ENCODE peak calls at places on chromosomes 12 and 14, in four cellular contexts. One of them, this sample, is unnamed.
A peak's percentile ranks its signal among the peaks of the same experiment; 100 is the strongest.

GRCh38 chr12:112798019-112798760 is 6.6 kb downstream of the RPH3A start:
- DNase-seq in CD8-positive, alpha-beta T cell: no peak
- DNase-seq in tibial artery: no peak
- DNase-seq in AG10803: no peak
- DNase-seq in this sample: no peak

GRCh38 chr14:75928587-75929230 is 53.1 kb downstream of the TGFB3 start:
- DNase-seq in CD8-positive, alpha-beta T cell: no peak
- DNase-seq in tibial artery: no peak
- DNase-seq in AG10803: peak; percentile 4
- DNase-seq in this sample: peak; percentile 55

GRCh38 chr12:82691513-82691912 is 4.8 kb downstream of the TMTC2 start:
- DNase-seq in CD8-positive, alpha-beta T cell: no peak
- DNase-seq in tibial artery: no peak
- DNase-seq in AG10803: no peak
- DNase-seq in this sample: no peak

GRCh38 chr12:93025145-93026103 is 96.3 kb upstream of the EEA1 start:
- DNase-seq in CD8-positive, alpha-beta T cell: no peak
- DNase-seq in tibial artery: no peak
- DNase-seq in AG10803: peak; percentile 70
- DNase-seq in this sample: peak; percentile 73

GRCh38 chr12:75648856-75649255 is 137.4 kb upstream of the KRR1 start:
- DNase-seq in CD8-positive, alpha-beta T cell: no peak
- DNase-seq in tibial artery: no peak
- DNase-seq in AG10803: no peak
- DNase-seq in this sample: no peak

GRCh38 chr12:108912361-108912760 is 32.5 kb downstream of the DAO start:
- DNase-seq in CD8-positive, alpha-beta T cell: no peak
- DNase-seq in tibial artery: no peak
- DNase-seq in AG10803: no peak
- DNase-seq in this sample: no peak

GRCh38 chr12:53757095-53757770 is 5.5 kb upstream of the CISTR start:
- DNase-seq in CD8-positive, alpha-beta T cell: peak; percentile 75
- DNase-seq in tibial artery: peak; percentile 84
- DNase-seq in AG10803: peak; percentile 63
- DNase-seq in this sample: peak; percentile 55

GRCh38 chr12:113030875-113031525 is 25.5 kb upstream of the DTX1 start:
- DNase-seq in CD8-positive, alpha-beta T cell: no peak
- DNase-seq in tibial artery: no peak
- DNase-seq in AG10803: peak; percentile 59
- DNase-seq in this sample: peak; percentile 64

GRCh38 chr12:1811281-1811947 is 9.0 kb upstream of the LRTM2 start:
- DNase-seq in CD8-positive, alpha-beta T cell: peak; percentile 38
- DNase-seq in tibial artery: no peak
- DNase-seq in AG10803: no peak
- DNase-seq in this sample: peak; percentile 44

GRCh38 chr12:123387508-123388217 is 3.7 kb downstream of the KMT5A start:
- DNase-seq in CD8-positive, alpha-beta T cell: no peak
- DNase-seq in tibial artery: no peak
- DNase-seq in AG10803: no peak
- DNase-seq in this sample: no peak
- H3K4me3 ChIP-seq in CD8-positive, alpha-beta T cell: peak overlapping the region; percentile 42
- H3K4me3 ChIP-seq in tibial artery: peak overlapping the region; percentile 59
- H3K4me3 ChIP-seq in AG10803: peak overlapping the region; percentile 71
- H3K4me3 ChIP-seq in this sample: peak overlapping the region; percentile 71

DNA sequence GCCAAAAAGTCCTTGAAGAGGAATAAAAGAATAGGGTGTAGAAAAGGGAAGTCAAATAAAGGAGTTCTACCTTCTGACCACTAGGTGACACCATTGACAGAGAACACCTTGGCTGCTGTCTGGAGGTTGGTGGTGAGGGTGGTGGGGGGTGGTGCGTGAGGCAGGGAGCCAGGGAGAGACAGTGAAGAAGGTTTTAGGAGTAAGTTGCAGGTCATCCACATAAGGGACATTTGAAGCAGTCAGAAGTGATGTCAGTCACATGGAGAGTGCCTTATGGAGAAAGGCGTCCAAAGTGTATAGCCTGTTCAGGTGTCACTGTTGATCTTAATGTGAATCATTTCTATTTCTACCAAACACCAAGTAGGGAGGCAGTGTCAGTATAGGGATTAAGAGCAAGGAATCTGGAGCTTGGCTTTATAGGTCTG is 279.3 kb upstream of the DDHD1 start:
- DNase-seq in CD8-positive, alpha-beta T cell: no peak
- DNase-seq in tibial artery: no peak
- DNase-seq in AG10803: peak; percentile 41
- DNase-seq in this sample: peak; percentile 63
- TF ChIP-seq CTCF in CD8-positive, alpha-beta T cell: peak; percentile 15
- TF ChIP-seq CTCF in tibial artery: peak; percentile 18
- TF ChIP-seq CTCF in AG10803: peak; percentile 76
- TF ChIP-seq CTCF in this sample: peak; percentile 85

GRCh38 chr12:57224973-57225679 is 4.4 kb upstream of the SHMT2 start:
- DNase-seq in CD8-positive, alpha-beta T cell: peak; percentile 86
- DNase-seq in tibial artery: no peak
- DNase-seq in AG10803: no peak
- DNase-seq in this sample: no peak

GRCh38 chr12:57225680-57226190 is 3.8 kb upstream of the SHMT2 start:
- DNase-seq in CD8-positive, alpha-beta T cell: no peak
- DNase-seq in tibial artery: no peak
- DNase-seq in AG10803: no peak
- DNase-seq in this sample: no peak

GRCh38 chr12:57224278-57224972 is 5.1 kb upstream of the SHMT2 start:
- DNase-seq in CD8-positive, alpha-beta T cell: no peak
- DNase-seq in tibial artery: no peak
- DNase-seq in AG10803: no peak
- DNase-seq in this sample: no peak

GRCh38 chr12:57227315-57228115 is 2.0 kb upstream of the SHMT2 start:
- DNase-seq in CD8-positive, alpha-beta T cell: no peak
- DNase-seq in tibial artery: no peak
- DNase-seq in AG10803: peak; percentile 50
- DNase-seq in this sample: no peak

DNA sequence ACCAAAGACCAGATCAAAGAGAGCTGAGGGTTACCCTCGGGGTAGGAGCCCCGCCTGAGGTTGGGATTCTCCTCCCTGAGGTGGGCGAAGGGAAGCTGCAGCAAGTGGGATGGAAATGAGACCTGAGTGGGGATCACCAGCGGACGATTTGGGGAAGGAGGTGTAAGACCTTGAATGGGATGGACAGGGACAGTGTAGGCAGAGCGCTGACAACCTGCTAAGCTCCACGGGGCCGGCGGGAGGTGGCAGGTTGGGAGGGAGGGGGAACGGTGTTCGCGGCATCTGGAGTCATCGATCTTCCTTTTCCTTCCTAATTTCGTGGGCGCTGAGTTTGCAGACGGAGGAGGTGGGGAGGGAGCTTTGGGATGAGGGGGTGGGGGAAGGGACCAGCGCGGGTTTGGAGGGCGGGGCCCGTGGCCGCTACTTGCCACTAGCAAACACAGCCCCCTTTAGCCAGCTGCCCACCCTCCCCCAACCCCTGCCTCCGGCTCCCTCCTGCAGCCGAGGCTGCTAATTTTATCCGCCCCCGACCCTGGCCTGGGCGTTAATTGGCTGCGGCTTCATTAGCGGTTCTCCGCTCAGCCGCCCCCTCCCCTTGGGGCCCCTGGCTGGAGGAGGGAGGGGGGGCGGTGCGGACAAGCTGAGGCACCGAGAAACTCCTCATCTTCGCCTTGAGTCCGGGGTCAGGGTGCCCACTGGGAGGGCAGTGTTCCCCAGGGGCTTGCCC is 2.8 kb upstream of the SHMT2 start:
- DNase-seq in CD8-positive, alpha-beta T cell: no peak
- DNase-seq in tibial artery: no peak
- DNase-seq in AG10803: no peak
- DNase-seq in this sample: no peak
- H3K4me3 ChIP-seq in CD8-positive, alpha-beta T cell: no peak overlapping the region
- H3K4me3 ChIP-seq in tibial artery: no peak overlapping the region
- H3K4me3 ChIP-seq in AG10803: no peak overlapping the region
- H3K4me3 ChIP-seq in this sample: peak overlapping the region; percentile 12

GRCh38 chr12:88185988-88186387 is 43.9 kb downstream of the TMTC3 start:
- DNase-seq in CD8-positive, alpha-beta T cell: no peak
- DNase-seq in tibial artery: no peak
- DNase-seq in AG10803: peak; percentile 70
- DNase-seq in this sample: peak; percentile 52
- TF ChIP-seq CTCF in CD8-positive, alpha-beta T cell: no peak
- TF ChIP-seq CTCF in tibial artery: no peak
- TF ChIP-seq CTCF in AG10803: no peak
- TF ChIP-seq CTCF in this sample: no peak

GRCh38 chr14:102923201-102923919 is 897 bp downstream of the AMN start:
- DNase-seq in CD8-positive, alpha-beta T cell: peak; percentile 13
- DNase-seq in tibial artery: no peak
- DNase-seq in AG10803: no peak
- DNase-seq in this sample: no peak
- H3K4me3 ChIP-seq in CD8-positive, alpha-beta T cell: no peak overlapping the region
- H3K4me3 ChIP-seq in tibial artery: no peak overlapping the region
- H3K4me3 ChIP-seq in AG10803: peak overlapping the region; percentile 17
- H3K4me3 ChIP-seq in this sample: peak overlapping the region; percentile 40

GRCh38 chr14:50109342-50109741 is 7.0 kb downstream of the VCPKMT start:
- DNase-seq in CD8-positive, alpha-beta T cell: no peak
- DNase-seq in tibial artery: no peak
- DNase-seq in AG10803: peak; percentile 18
- DNase-seq in this sample: peak; percentile 22
- TF ChIP-seq CTCF in CD8-positive, alpha-beta T cell: no peak
- TF ChIP-seq CTCF in tibial artery: no peak
- TF ChIP-seq CTCF in AG10803: peak; percentile 43
- TF ChIP-seq CTCF in this sample: peak; percentile 43

DNA sequence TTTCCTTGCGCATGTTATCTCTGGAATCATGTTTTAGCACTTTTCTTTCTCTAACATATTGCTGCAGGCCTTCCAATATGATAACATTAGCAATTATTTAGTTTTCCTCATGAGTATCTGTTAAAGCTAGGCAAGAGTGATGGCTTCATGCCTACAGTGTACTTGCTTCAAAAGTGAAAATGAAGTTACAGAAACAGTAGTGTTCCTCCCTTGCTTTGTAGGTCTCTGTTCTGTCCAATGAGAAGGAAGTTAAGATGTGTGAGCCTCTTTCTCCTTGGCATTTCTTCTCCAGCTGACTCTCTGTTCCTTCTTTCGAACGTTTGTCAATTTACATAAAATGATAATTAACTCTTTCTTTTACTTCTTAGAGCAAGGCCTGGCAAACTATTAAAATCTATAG is 22.2 kb downstream of the LRRIQ1 start:
- DNase-seq in CD8-positive, alpha-beta T cell: no peak
- DNase-seq in tibial artery: no peak
- DNase-seq in AG10803: no peak
- DNase-seq in this sample: no peak
- H3K4me3 ChIP-seq in CD8-positive, alpha-beta T cell: no peak overlapping the region
- H3K4me3 ChIP-seq in tibial artery: no peak overlapping the region
- H3K4me3 ChIP-seq in AG10803: no peak overlapping the region
- H3K4me3 ChIP-seq in this sample: no peak overlapping the region

This sample was measured in fibroblast of villous mesenchyme.